ENCODE peak calls at places on chromosomes 5 and 9, in eight cellular contexts. L is Panc1, O is stomach, B is spleen, T is H1, X is transverse colon, Q is GM12878, U is K562. I is an unnamed sample.

GRCh38 chr9:35910613-35911488 is 1.6 kb downstream of the SPAAR start:
- DNase-seq in O (peak; percentile 61), X (peak; percentile 80), L (no peak), Q (no peak), B (peak; percentile 80), U (peak; percentile 31), T (peak; percentile 55), I (no peak)

GRCh38 chr9:126435626-126436025 is 109.0 kb downstream of the MVB12B start:
- DNase-seq in L (no peak), Q (no peak), O (no peak), U (no peak), X (no peak), B (no peak), T (no peak), I (no peak)

GRCh38 chr9:38016375-38017120 is 52.5 kb downstream of the SHB start:
- DNase-seq in U (no peak), X (no peak), Q (no peak), L (no peak), T (no peak), B (no peak), O (no peak), I (peak; percentile 79)

GRCh38 chr5:176638437-176638836 is 8.0 kb downstream of the EIF4E1B start:
- DNase-seq in B (no peak), T (no peak), L (no peak), X (no peak), O (no peak), U (no peak), Q (no peak), I (no peak)

GRCh38 chr5:15222156-15222555 is 277.8 kb upstream of the FBXL7 start:
- DNase-seq in Q (no peak), T (no peak), B (no peak), L (no peak), O (no peak), U (no peak), X (no peak), I (no peak)

GRCh38 chr9:36074870-36075532 is 38.3 kb downstream of the RECK start:
- DNase-seq in U (no peak), L (no peak), O (peak; percentile 68), Q (no peak), B (no peak), X (peak; percentile 69), T (no peak), I (peak; percentile 52)

GRCh38 chr9:137448569-137448962 is 7.4 kb upstream of the ENTPD8 start:
- DNase-seq in B (peak; percentile 69), Q (no peak), T (no peak), X (no peak), U (no peak), L (no peak), O (no peak), I (no peak)

GRCh38 chr5:78821519-78821918 is 163.6 kb downstream of the ARSB start:
- DNase-seq in O (no peak), U (no peak), B (no peak), T (no peak), X (no peak), Q (no peak), L (no peak), I (no peak)

GRCh38 chr5:96909435-96909834 is 26.4 kb upstream of the LNPEP start:
- DNase-seq in O (no peak), U (no peak), B (no peak), X (no peak), Q (no peak), L (no peak), T (no peak), I (no peak)

GRCh38 chr9:19201899-19202891 is 28.3 kb upstream of the DENND4C start:
- DNase-seq in L (no peak), B (no peak), U (no peak), Q (no peak), T (no peak), X (peak; percentile 53), O (peak; percentile 69), I (no peak)

GRCh38 chr9:125532812-125533594 is 174.0 kb downstream of the MAPKAP1 start:
- DNase-seq in U (no peak), X (no peak), T (no peak), L (no peak), Q (no peak), O (no peak), B (no peak), I (no peak)

GRCh38 chr9:112751059-112751795 is 667 bp downstream of the SNX30 start:
- DNase-seq in Q (no peak), T (peak; percentile 75), U (peak; percentile 41), X (peak; percentile 68), B (no peak), L (no peak), O (peak; percentile 46), I (peak; percentile 61)

GRCh38 chr5:150774145-150774544 is 4.4 kb upstream of the SMIM3 start:
- DNase-seq in L (no peak), X (no peak), B (no peak), T (no peak), Q (no peak), U (peak; percentile 29), O (no peak), I (no peak)
- TF ChIP-seq POLR2AphosphoS5 in L (no peak), X (no peak), B (no peak), T (no peak), Q (no peak), U (no peak), O (no peak), I (no peak)

GRCh38 chr9:131397100-131397790 is 3.4 kb downstream of the PRRC2B start:
- DNase-seq in U (peak; percentile 9), Q (no peak), B (no peak), X (no peak), O (peak; percentile 47), T (peak; percentile 61), L (no peak), I (no peak)

GRCh38 chr9:131395027-131395744 is 1.3 kb downstream of the PRRC2B start:
- DNase-seq in U (peak; percentile 30), L (no peak), O (peak; percentile 69), B (peak; percentile 93), Q (peak; percentile 26), X (peak; percentile 73), T (peak; percentile 71), I (no peak)

GRCh38 chr9:131396626-131397025 is 2.7 kb downstream of the PRRC2B start:
- DNase-seq in L (no peak), Q (no peak), T (no peak), X (no peak), O (no peak), U (peak; percentile 4), B (no peak), I (no peak)

GRCh38 chr9:131394464-131395026 is 659 bp downstream of the PRRC2B start:
- DNase-seq in X (peak; percentile 57), L (no peak), U (peak; percentile 83), O (peak; percentile 48), T (peak; percentile 59), B (peak; percentile 89), Q (no peak), I (no peak)

GRCh38 chr9:131395745-131396479 is 2.0 kb downstream of the PRRC2B start:
- DNase-seq in O (no peak), Q (no peak), X (no peak), T (no peak), U (peak; percentile 5), L (no peak), B (no peak), I (no peak)
- TF ChIP-seq POLR2AphosphoS5 in O (no peak), Q (no peak), X (no peak), T (no peak), U (no peak), L (no peak), B (no peak), I (no peak)

GRCh38 chr9:129141066-129142041 is 30.1 kb downstream of the PTPA start:
- DNase-seq in L (no peak), B (peak; percentile 82), U (no peak), T (no peak), Q (peak; percentile 71), O (peak; percentile 70), X (peak; percentile 69), I (no peak)
- TF ChIP-seq POLR2AphosphoS5 in L (no peak), B (peak; percentile 80), U (no peak), T (no peak), Q (no peak), O (peak; percentile 73), X (no peak), I (peak; percentile 69)

GRCh38 chr9:86298873-86299272 is 16.5 kb upstream of the ISCA1 start:
- DNase-seq in T (no peak), X (no peak), U (no peak), O (no peak), Q (no peak), B (no peak), L (no peak), I (no peak)
- TF ChIP-seq POLR2AphosphoS5 in T (no peak), X (no peak), U (no peak), O (no peak), Q (no peak), B (no peak), L (no peak), I (no peak)

GRCh38 chr5:157563373-157564148 is 12.0 kb downstream of the ADAM19 start:
- DNase-seq in X (no peak), U (no peak), O (no peak), L (no peak), T (no peak), B (no peak), Q (no peak), I (no peak)
- TF ChIP-seq POLR2AphosphoS5 in X (peak; percentile 16), U (no peak), O (no peak), L (no peak), T (no peak), B (no peak), Q (peak; percentile 4), I (no peak)

GRCh38 chr9:128653941-128654340 is 2.7 kb downstream of the DYNC2I2 start:
- DNase-seq in Q (no peak), X (no peak), B (no peak), L (no peak), O (no peak), U (no peak), T (no peak), I (no peak)

GRCh38 chr9:128657344-128657704 is 677 bp upstream of the DYNC2I2 start:
- DNase-seq in L (no peak), O (no peak), Q (no peak), B (no peak), T (no peak), U (no peak), X (no peak), I (no peak)

GRCh38 chr9:128654481-128654880 is 2.2 kb downstream of the DYNC2I2 start:
- DNase-seq in X (no peak), Q (no peak), O (no peak), U (no peak), T (no peak), B (no peak), L (no peak), I (no peak)

GRCh38 chr9:128657796-128658195 is 1.1 kb upstream of the DYNC2I2 start:
- DNase-seq in B (no peak), O (no peak), U (no peak), L (no peak), X (no peak), T (no peak), Q (no peak), I (no peak)

GRCh38 chr9:128656416-128657343 is at the start of gene DYNC2I2:
- DNase-seq in X (peak; percentile 98), U (peak; percentile 100), L (peak; percentile 56), T (peak; percentile 97), Q (peak; percentile 69), B (peak; percentile 98), O (peak; percentile 98), I (peak; percentile 96)
- TF ChIP-seq POLR2AphosphoS5 in X (peak; percentile 77), U (peak; percentile 89), L (peak; percentile 54), T (peak; percentile 43), Q (peak; percentile 85), B (peak; percentile 86), O (peak; percentile 57), I (peak; percentile 86)

GRCh38 chr9:81116340-81117207 is 572.8 kb downstream of the TLE1 start:
- DNase-seq in B (no peak), U (no peak), X (no peak), L (no peak), T (no peak), Q (no peak), O (no peak), I (no peak)
- TF ChIP-seq POLR2AphosphoS5 in B (no peak), U (no peak), X (peak; percentile 12), L (no peak), T (no peak), Q (no peak), O (no peak), I (no peak)